ENCODE peak calls at places on chromosomes 2 and 18, in ten cellular contexts. B is adrenal gland; D is activated T-cell treated with anti-CD3 and anti-CD28 coated beads, Interleukin-2, amount 50 U/mL, for 4 hours; Y is HT-29; T is H4; F is stromal cell of bone marrow; U is T follicular helper cell; M is stimulated activated CD8-positive, alpha-beta memory T cell treated with anti-CD3 and anti-CD28 coated beads, Interleukin-12 subunit alpha, Interleukin-12 subunit beta, amount 100 ng/mL, for 1 hour; K is Kasumi-1; L is ovary. E is an unnamed sample.

GRCh38 chr18:75477913-75478312 is 50.4 kb upstream of the SMIM21 start:
- DNase-seq in T (peak), B (no peak), M (no peak), D (no peak), F (no peak), K (peak), Y (no peak), U (no peak), L (no peak), E (peak)

GRCh38 chr2:98835831-98836385 is 100.1 kb downstream of the CRACDL start:
- DNase-seq in L (no peak), M (peak), K (no peak), Y (no peak), D (peak), F (no peak), U (peak), B (no peak), T (no peak), E (peak)

GRCh38 chr18:77123313-77124231 is 9.0 kb downstream of the MBP start:
- DNase-seq in Y (no peak), M (no peak), U (no peak), F (no peak), K (no peak), B (no peak), T (no peak), D (no peak), L (no peak), E (no peak)

GRCh38 chr2:142936629-142937028 is 59.2 kb downstream of the KYNU start:
- DNase-seq in L (no peak), T (no peak), U (no peak), B (no peak), F (no peak), M (no peak), K (no peak), D (no peak), Y (no peak), E (no peak)

GRCh38 chr18:79508565-79509535 is 113.1 kb downstream of the NFATC1 start:
- DNase-seq in K (no peak), F (no peak), B (no peak), D (no peak), U (no peak), Y (no peak), M (no peak), T (no peak), L (peak), E (no peak)

GRCh38 chr2:23485841-23486395 is 100.9 kb downstream of the KLHL29 start:
- DNase-seq in F (no peak), T (no peak), D (no peak), L (no peak), Y (no peak), K (no peak), M (no peak), U (no peak), B (no peak), E (no peak)

GRCh38 chr2:109318150-109318948 is 189.3 kb downstream of the SH3RF3 start:
- DNase-seq in U (no peak), M (no peak), F (peak), Y (no peak), T (peak), K (no peak), L (peak), D (no peak), B (peak), E (no peak)

GRCh38 chr18:7256959-7257742 is 26.3 kb downstream of the LRRC30 start:
- DNase-seq in T (no peak), M (no peak), K (no peak), F (no peak), U (no peak), B (no peak), D (no peak), L (no peak), Y (no peak), E (no peak)

GRCh38 chr2:184597996-184598312 is 375 bp upstream of the ZNF804A start:
- DNase-seq in M (no peak), F (no peak), T (no peak), Y (no peak), U (no peak), D (no peak), L (no peak), B (peak), K (peak), E (no peak)

GRCh38 chr18:46378126-46378863 is 274.1 kb downstream of the HAUS1 start:
- DNase-seq in L (no peak), M (no peak), F (no peak), D (no peak), T (no peak), Y (no peak), B (no peak), K (no peak), U (no peak), E (no peak)

GRCh38 chr2:226726546-226726945 is 73.1 kb downstream of the IRS1 start:
- DNase-seq in F (no peak), M (no peak), T (no peak), D (no peak), L (no peak), K (no peak), U (no peak), B (no peak), Y (no peak), E (peak)

GRCh38 chr2:25960920-25961319 is 21.4 kb downstream of the KIF3C start:
- DNase-seq in U (no peak), D (no peak), M (no peak), T (no peak), F (no peak), B (peak), L (no peak), K (peak), Y (no peak), E (peak)

GRCh38 chr2:55112229-55113016 is 62.2 kb upstream of the RTN4 start:
- DNase-seq in F (peak), K (peak), T (no peak), Y (no peak), U (no peak), B (peak), L (peak), D (no peak), M (no peak), E (no peak)

GRCh38 chr2:47041065-47041464 is 114.0 kb downstream of the STPG4 start:
- DNase-seq in T (no peak), K (no peak), D (no peak), F (no peak), Y (no peak), B (peak), U (no peak), M (no peak), L (peak), E (no peak)

GRCh38 chr2:241208058-241208457 is 19.6 kb downstream of the ANO7 start:
- DNase-seq in L (no peak), Y (no peak), B (no peak), U (no peak), K (no peak), D (no peak), T (no peak), F (no peak), M (no peak), E (no peak)

GRCh38 chr2:199230091-199230490 is 227.6 kb downstream of the SATB2 start:
- DNase-seq in U (no peak), F (no peak), B (no peak), T (peak), D (no peak), K (peak), Y (no peak), L (no peak), M (no peak), E (peak)

GRCh38 chr2:190267302-190267701 is 52.3 kb downstream of the HIBCH start:
- DNase-seq in K (no peak), L (no peak), Y (no peak), M (no peak), T (peak), B (peak), U (no peak), D (no peak), F (peak), E (peak)

GRCh38 chr2:190376083-190376482 is 32.1 kb upstream of the MFSD6 start:
- DNase-seq in U (no peak), T (no peak), D (no peak), M (no peak), L (no peak), K (no peak), B (no peak), Y (no peak), F (no peak), E (no peak)

GRCh38 chr18:31648966-31649429 is 35.4 kb downstream of the B4GALT6 start:
- DNase-seq in M (no peak), K (peak), Y (peak), L (no peak), B (peak), F (peak), U (no peak), T (peak), D (no peak), E (peak)

GRCh38 chr2:12721571-12722444 is 5.1 kb downstream of the TRIB2 start:
- DNase-seq in L (no peak), F (no peak), T (no peak), M (no peak), B (no peak), U (no peak), Y (no peak), D (no peak), K (no peak), E (no peak)

GRCh38 chr2:151334082-151334815 is 23.1 kb upstream of the TNFAIP6 start:
- DNase-seq in D (no peak), L (no peak), K (no peak), F (peak), T (peak), M (no peak), U (no peak), B (peak), Y (no peak), E (peak)

GRCh38 chr2:171726841-171727460 is 39.7 kb downstream of the DYNC1I2 start:
- DNase-seq in L (no peak), B (no peak), D (no peak), K (no peak), T (no peak), U (no peak), F (no peak), M (no peak), Y (no peak), E (no peak)

GRCh38 chr2:108921096-108922030 is 67.7 kb downstream of the EDAR start:
- DNase-seq in M (no peak), D (no peak), K (no peak), Y (no peak), U (no peak), L (no peak), T (no peak), F (no peak), B (no peak), E (peak)

GRCh38 chr18:34729740-34730338 is 19.7 kb downstream of the DTNA start:
- DNase-seq in K (no peak), M (no peak), F (no peak), L (no peak), U (no peak), T (no peak), B (no peak), D (no peak), Y (no peak), E (no peak)

GRCh38 chr2:158024288-158024898 is 77.3 kb upstream of the UPP2 start:
- DNase-seq in F (peak), L (peak), D (peak), B (peak), U (peak), K (peak), T (no peak), Y (peak), M (peak), E (peak)

GRCh38 chr2:234291765-234292204 is 205.1 kb downstream of the ARL4C start:
- DNase-seq in U (no peak), M (no peak), B (peak), K (peak), D (no peak), F (no peak), T (peak), Y (no peak), L (no peak), E (no peak)

GRCh38 chr18:48955528-48956261 is 4.9 kb upstream of the SMAD7 start:
- DNase-seq in Y (peak), B (peak), D (no peak), U (no peak), T (peak), K (no peak), L (peak), M (no peak), F (peak), E (no peak)

GRCh38 chr2:230868947-230869690 is 4.4 kb downstream of the ITM2C start:
- DNase-seq in L (no peak), M (no peak), D (no peak), T (no peak), B (no peak), K (no peak), F (no peak), U (no peak), Y (no peak), E (no peak)

E was measured in PC-3.